ENCODE peak calls at places on chromosomes 6 and 20, in nine cellular contexts. One of them, this sample, is unnamed. For H3K4me1, the result is how much of the 10 kb centered on the place peaks cover.

GRCh38 chr6:143059616-143060353 is 904 bp upstream of the AIG1 start:
- DNase-seq in adrenal gland: peak
- DNase-seq in thoracic aorta: no peak
- DNase-seq in SK-N-SH: peak
- DNase-seq in naive thymus-derived CD4-positive, alpha-beta T cell: peak
- DNase-seq in aorta: no peak
- DNase-seq in endothelial cell of umbilical vein: peak
- DNase-seq in tibial nerve: no peak
- DNase-seq in upper lobe of left lung: peak
- DNase-seq in this sample: no peak

GRCh38 chr6:100088009-100088408 is 94.0 kb upstream of the MCHR2 start:
- DNase-seq in adrenal gland: no peak
- DNase-seq in thoracic aorta: no peak
- DNase-seq in SK-N-SH: no peak
- DNase-seq in naive thymus-derived CD4-positive, alpha-beta T cell: no peak
- DNase-seq in aorta: no peak
- DNase-seq in endothelial cell of umbilical vein: no peak
- DNase-seq in tibial nerve: no peak
- DNase-seq in upper lobe of left lung: no peak
- DNase-seq in this sample: no peak

GRCh38 chr6:41021832-41022231 is 17.2 kb downstream of the UNC5CL start:
- DNase-seq in adrenal gland: peak
- DNase-seq in thoracic aorta: no peak
- DNase-seq in SK-N-SH: peak
- DNase-seq in naive thymus-derived CD4-positive, alpha-beta T cell: no peak
- DNase-seq in aorta: no peak
- DNase-seq in endothelial cell of umbilical vein: peak
- DNase-seq in tibial nerve: no peak
- DNase-seq in upper lobe of left lung: no peak
- DNase-seq in this sample: no peak

GRCh38 chr20:2151805-2152727 is 50.4 kb downstream of the STK35 start:
- DNase-seq in adrenal gland: no peak
- DNase-seq in thoracic aorta: no peak
- DNase-seq in SK-N-SH: peak
- DNase-seq in naive thymus-derived CD4-positive, alpha-beta T cell: no peak
- DNase-seq in aorta: peak
- DNase-seq in endothelial cell of umbilical vein: no peak
- DNase-seq in tibial nerve: no peak
- DNase-seq in upper lobe of left lung: peak
- DNase-seq in this sample: no peak

GRCh38 chr6:15451738-15452137 is 205.9 kb downstream of the JARID2 start:
- DNase-seq in adrenal gland: no peak
- DNase-seq in thoracic aorta: no peak
- DNase-seq in SK-N-SH: no peak
- DNase-seq in naive thymus-derived CD4-positive, alpha-beta T cell: no peak
- DNase-seq in aorta: no peak
- DNase-seq in endothelial cell of umbilical vein: no peak
- DNase-seq in tibial nerve: no peak
- DNase-seq in upper lobe of left lung: no peak
- DNase-seq in this sample: no peak

GRCh38 chr6:105135907-105136432 is 43.8 kb downstream of the POPDC3 start:
- DNase-seq in adrenal gland: no peak
- DNase-seq in thoracic aorta: no peak
- DNase-seq in SK-N-SH: no peak
- DNase-seq in naive thymus-derived CD4-positive, alpha-beta T cell: no peak
- DNase-seq in aorta: no peak
- DNase-seq in endothelial cell of umbilical vein: peak
- DNase-seq in tibial nerve: no peak
- DNase-seq in upper lobe of left lung: no peak
- DNase-seq in this sample: no peak

GRCh38 chr20:34269996-34270627 is 28.9 kb downstream of the ASIP start:
- DNase-seq in adrenal gland: peak
- DNase-seq in thoracic aorta: no peak
- DNase-seq in SK-N-SH: no peak
- DNase-seq in naive thymus-derived CD4-positive, alpha-beta T cell: no peak
- DNase-seq in aorta: no peak
- DNase-seq in endothelial cell of umbilical vein: peak
- DNase-seq in tibial nerve: no peak
- DNase-seq in upper lobe of left lung: peak
- DNase-seq in this sample: no peak

GRCh38 chr6:3341467-3341866 is 82.7 kb downstream of the PSMG4 start:
- DNase-seq in adrenal gland: peak
- DNase-seq in thoracic aorta: no peak
- DNase-seq in SK-N-SH: no peak
- DNase-seq in naive thymus-derived CD4-positive, alpha-beta T cell: no peak
- DNase-seq in aorta: no peak
- DNase-seq in endothelial cell of umbilical vein: no peak
- DNase-seq in tibial nerve: no peak
- DNase-seq in upper lobe of left lung: no peak
- DNase-seq in this sample: no peak

GRCh38 chr20:3085571-3086072 is 1.1 kb upstream of the AVP start:
- DNase-seq in adrenal gland: no peak
- DNase-seq in thoracic aorta: no peak
- DNase-seq in SK-N-SH: no peak
- DNase-seq in naive thymus-derived CD4-positive, alpha-beta T cell: no peak
- DNase-seq in aorta: no peak
- DNase-seq in endothelial cell of umbilical vein: no peak
- DNase-seq in tibial nerve: no peak
- DNase-seq in upper lobe of left lung: no peak
- DNase-seq in this sample: no peak

GRCh38 chr20:62003567-62004405 is 61.9 kb downstream of the TAF4 start:
- DNase-seq in adrenal gland: no peak
- DNase-seq in thoracic aorta: no peak
- DNase-seq in SK-N-SH: no peak
- DNase-seq in naive thymus-derived CD4-positive, alpha-beta T cell: no peak
- DNase-seq in aorta: no peak
- DNase-seq in endothelial cell of umbilical vein: no peak
- DNase-seq in tibial nerve: no peak
- DNase-seq in upper lobe of left lung: no peak
- DNase-seq in this sample: no peak

GRCh38 chr20:61997891-61998290 is 67.8 kb downstream of the TAF4 start:
- DNase-seq in adrenal gland: no peak
- DNase-seq in thoracic aorta: no peak
- DNase-seq in SK-N-SH: no peak
- DNase-seq in naive thymus-derived CD4-positive, alpha-beta T cell: no peak
- DNase-seq in aorta: peak
- DNase-seq in endothelial cell of umbilical vein: no peak
- DNase-seq in tibial nerve: no peak
- DNase-seq in upper lobe of left lung: no peak
- DNase-seq in this sample: no peak

GRCh38 chr20:62002882-62003480 is 62.7 kb downstream of the TAF4 start:
- DNase-seq in adrenal gland: no peak
- DNase-seq in thoracic aorta: no peak
- DNase-seq in SK-N-SH: no peak
- DNase-seq in naive thymus-derived CD4-positive, alpha-beta T cell: no peak
- DNase-seq in aorta: no peak
- DNase-seq in endothelial cell of umbilical vein: no peak
- DNase-seq in tibial nerve: no peak
- DNase-seq in upper lobe of left lung: no peak
- DNase-seq in this sample: no peak

GRCh38 chr20:61998343-61999121 is 67.1 kb downstream of the TAF4 start:
- DNase-seq in adrenal gland: no peak
- DNase-seq in thoracic aorta: no peak
- DNase-seq in SK-N-SH: no peak
- DNase-seq in naive thymus-derived CD4-positive, alpha-beta T cell: no peak
- DNase-seq in aorta: peak
- DNase-seq in endothelial cell of umbilical vein: no peak
- DNase-seq in tibial nerve: no peak
- DNase-seq in upper lobe of left lung: no peak
- DNase-seq in this sample: no peak

DNA sequence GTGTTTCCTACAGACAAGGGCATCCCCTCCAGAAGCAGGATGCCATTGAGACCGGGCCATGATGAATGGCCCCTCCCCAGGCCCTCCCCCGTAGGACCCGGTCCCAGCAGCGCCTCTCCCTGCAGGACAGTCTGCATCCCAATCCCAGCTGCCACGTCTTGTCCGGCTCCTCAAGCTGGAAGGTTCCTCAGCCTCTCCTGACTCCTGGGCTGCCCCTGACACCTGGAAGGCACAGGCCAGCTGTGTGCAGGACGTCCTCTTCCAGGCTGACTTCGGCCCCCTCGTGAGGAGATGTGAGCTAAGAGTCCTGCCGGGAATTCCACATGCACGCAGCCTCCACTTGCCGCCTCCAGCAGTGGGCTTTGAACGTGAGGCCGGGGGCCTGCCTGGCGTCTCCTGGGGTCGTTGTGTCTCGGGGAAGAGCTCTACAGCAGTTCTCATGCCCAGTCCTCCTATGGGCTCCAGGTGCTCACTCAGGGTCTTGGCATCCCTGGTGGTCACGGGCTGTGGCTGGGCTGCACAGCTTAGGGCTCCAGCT is 64.4 kb downstream of the TAF4 start:
- DNase-seq in adrenal gland: no peak
- DNase-seq in thoracic aorta: no peak
- DNase-seq in SK-N-SH: no peak
- DNase-seq in naive thymus-derived CD4-positive, alpha-beta T cell: no peak
- DNase-seq in aorta: no peak
- DNase-seq in endothelial cell of umbilical vein: no peak
- DNase-seq in tibial nerve: no peak
- DNase-seq in upper lobe of left lung: no peak
- DNase-seq in this sample: no peak
- H3K4me1 ChIP-seq in adrenal gland: under half
- H3K4me1 ChIP-seq in thoracic aorta: under half
- H3K4me1 ChIP-seq in SK-N-SH: under half
- H3K4me1 ChIP-seq in naive thymus-derived CD4-positive, alpha-beta T cell: under half
- H3K4me1 ChIP-seq in aorta: under half
- H3K4me1 ChIP-seq in endothelial cell of umbilical vein: under half
- H3K4me1 ChIP-seq in tibial nerve: under half
- H3K4me1 ChIP-seq in upper lobe of left lung: under half
- H3K4me1 ChIP-seq in this sample: under half

DNA sequence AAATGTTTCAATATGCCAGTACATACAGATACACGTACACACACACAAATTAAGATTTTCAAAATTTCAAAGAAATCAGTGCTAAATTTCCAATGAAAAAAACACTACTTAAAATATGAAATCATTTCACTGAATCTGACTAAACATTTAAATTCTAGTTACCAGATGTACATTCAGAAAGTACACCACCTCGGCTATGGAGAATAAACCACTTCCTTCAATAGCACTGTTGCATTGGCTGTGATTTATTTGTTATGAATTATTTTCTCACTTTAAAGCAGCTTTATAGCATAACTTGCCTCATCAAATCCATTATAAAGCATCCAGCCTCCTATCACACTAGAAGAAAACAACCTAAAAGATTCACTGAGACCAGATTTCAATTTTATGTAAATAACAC is 36.6 kb downstream of the HBS1L start:
- DNase-seq in adrenal gland: no peak
- DNase-seq in thoracic aorta: no peak
- DNase-seq in SK-N-SH: no peak
- DNase-seq in naive thymus-derived CD4-positive, alpha-beta T cell: no peak
- DNase-seq in aorta: no peak
- DNase-seq in endothelial cell of umbilical vein: no peak
- DNase-seq in tibial nerve: no peak
- DNase-seq in upper lobe of left lung: no peak
- DNase-seq in this sample: no peak
- H3K4me1 ChIP-seq in adrenal gland: under half
- H3K4me1 ChIP-seq in thoracic aorta: under half
- H3K4me1 ChIP-seq in SK-N-SH: under half
- H3K4me1 ChIP-seq in naive thymus-derived CD4-positive, alpha-beta T cell: under half
- H3K4me1 ChIP-seq in aorta: under half
- H3K4me1 ChIP-seq in endothelial cell of umbilical vein: under half
- H3K4me1 ChIP-seq in tibial nerve: under half
- H3K4me1 ChIP-seq in upper lobe of left lung: under half
- H3K4me1 ChIP-seq in this sample: under half

GRCh38 chr6:31660998-31661866 is 654 bp upstream of the C6orf47 start:
- DNase-seq in adrenal gland: no peak
- DNase-seq in thoracic aorta: no peak
- DNase-seq in SK-N-SH: no peak
- DNase-seq in naive thymus-derived CD4-positive, alpha-beta T cell: no peak
- DNase-seq in aorta: no peak
- DNase-seq in endothelial cell of umbilical vein: no peak
- DNase-seq in tibial nerve: no peak
- DNase-seq in upper lobe of left lung: no peak
- DNase-seq in this sample: no peak

GRCh38 chr6:31658983-31659648 is 1.5 kb downstream of the C6orf47 start:
- DNase-seq in adrenal gland: no peak
- DNase-seq in thoracic aorta: no peak
- DNase-seq in SK-N-SH: no peak
- DNase-seq in naive thymus-derived CD4-positive, alpha-beta T cell: no peak
- DNase-seq in aorta: no peak
- DNase-seq in endothelial cell of umbilical vein: no peak
- DNase-seq in tibial nerve: no peak
- DNase-seq in upper lobe of left lung: no peak
- DNase-seq in this sample: no peak

GRCh38 chr6:31659649-31660223 is 842 bp downstream of the C6orf47 start:
- DNase-seq in adrenal gland: peak
- DNase-seq in thoracic aorta: no peak
- DNase-seq in SK-N-SH: no peak
- DNase-seq in naive thymus-derived CD4-positive, alpha-beta T cell: peak
- DNase-seq in aorta: peak
- DNase-seq in endothelial cell of umbilical vein: peak
- DNase-seq in tibial nerve: no peak
- DNase-seq in upper lobe of left lung: peak
- DNase-seq in this sample: no peak

GRCh38 chr6:31661867-31662723 is 1.5 kb upstream of the C6orf47 start:
- DNase-seq in adrenal gland: no peak
- DNase-seq in thoracic aorta: no peak
- DNase-seq in SK-N-SH: no peak
- DNase-seq in naive thymus-derived CD4-positive, alpha-beta T cell: no peak
- DNase-seq in aorta: no peak
- DNase-seq in endothelial cell of umbilical vein: no peak
- DNase-seq in tibial nerve: no peak
- DNase-seq in upper lobe of left lung: no peak
- DNase-seq in this sample: no peak

DNA sequence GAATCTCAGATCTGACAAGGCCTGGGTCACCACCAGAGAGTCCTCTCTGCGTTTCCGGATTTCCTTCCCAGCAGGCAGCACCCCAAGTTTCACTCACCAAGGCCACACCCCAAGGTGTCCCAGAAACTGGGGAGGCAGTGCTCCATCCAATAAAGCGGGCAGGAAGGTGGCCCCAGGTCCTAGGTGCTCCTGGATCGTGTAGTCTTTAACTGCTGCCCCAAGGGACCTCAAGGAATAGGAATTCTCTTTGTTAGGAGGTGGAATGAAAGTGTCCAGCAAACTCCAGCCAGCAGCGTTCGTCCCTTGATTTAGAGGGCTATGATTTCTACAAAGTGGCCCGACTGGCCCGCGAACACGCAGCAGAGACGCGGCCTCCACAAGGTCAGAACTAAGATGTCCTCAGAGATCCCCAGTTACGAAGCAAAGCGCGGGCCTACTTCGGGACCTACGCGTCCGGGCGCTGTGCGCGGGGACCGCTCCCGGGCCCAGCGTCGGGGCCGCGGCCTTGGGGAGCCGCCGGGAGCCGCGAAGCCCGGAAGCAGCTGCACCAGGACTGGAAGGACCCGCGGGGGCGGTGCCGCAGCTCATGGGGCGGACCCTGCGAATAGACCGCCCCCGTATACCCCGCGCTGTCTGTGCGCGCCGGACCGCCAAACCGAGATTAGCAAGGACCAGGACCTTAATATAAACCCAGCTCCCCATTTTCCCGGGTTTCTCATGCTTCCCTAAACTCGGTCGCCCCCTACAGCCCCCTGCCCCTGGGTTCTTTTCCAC is at the start of gene C6orf47:
- DNase-seq in adrenal gland: peak
- DNase-seq in thoracic aorta: peak
- DNase-seq in SK-N-SH: peak
- DNase-seq in naive thymus-derived CD4-positive, alpha-beta T cell: peak
- DNase-seq in aorta: peak
- DNase-seq in endothelial cell of umbilical vein: peak
- DNase-seq in tibial nerve: peak
- DNase-seq in upper lobe of left lung: peak
- DNase-seq in this sample: peak
- H3K4me1 ChIP-seq in adrenal gland: under half
- H3K4me1 ChIP-seq in thoracic aorta: under half
- H3K4me1 ChIP-seq in SK-N-SH: under half
- H3K4me1 ChIP-seq in naive thymus-derived CD4-positive, alpha-beta T cell: under half
- H3K4me1 ChIP-seq in aorta: under half
- H3K4me1 ChIP-seq in endothelial cell of umbilical vein: under half
- H3K4me1 ChIP-seq in tibial nerve: half or more
- H3K4me1 ChIP-seq in upper lobe of left lung: half or more
- H3K4me1 ChIP-seq in this sample: half or more

GRCh38 chr6:81720427-81720826 is 32.1 kb downstream of the TENT5A start:
- DNase-seq in adrenal gland: no peak
- DNase-seq in thoracic aorta: no peak
- DNase-seq in SK-N-SH: no peak
- DNase-seq in naive thymus-derived CD4-positive, alpha-beta T cell: no peak
- DNase-seq in aorta: no peak
- DNase-seq in endothelial cell of umbilical vein: no peak
- DNase-seq in tibial nerve: no peak
- DNase-seq in upper lobe of left lung: no peak
- DNase-seq in this sample: no peak
- H3K4me1 ChIP-seq in adrenal gland: under half
- H3K4me1 ChIP-seq in thoracic aorta: under half
- H3K4me1 ChIP-seq in SK-N-SH: under half
- H3K4me1 ChIP-seq in naive thymus-derived CD4-positive, alpha-beta T cell: under half
- H3K4me1 ChIP-seq in aorta: under half
- H3K4me1 ChIP-seq in endothelial cell of umbilical vein: under half
- H3K4me1 ChIP-seq in tibial nerve: under half
- H3K4me1 ChIP-seq in upper lobe of left lung: under half
- H3K4me1 ChIP-seq in this sample: under half

This sample was measured in effector memory CD4-positive, alpha-beta T cell.